ENCODE peak calls at places on chromosomes 6 and 20, in six cellular contexts. I is A549, J is nephron progenitor cell, K is AG04450, A is BJ, Q is pancreas. E is an unnamed sample.

GRCh38 chr6:119334535-119335264 is 14.9 kb downstream of the MAN1A1 start:
- DNase-seq in Q (no peak), A (no peak), J (no peak), K (no peak), I (no peak), E (no peak)

GRCh38 chr20:52242237-52243230 is 51.0 kb upstream of the ZFP64 start:
- DNase-seq in A (no peak), Q (no peak), K (no peak), J (no peak), I (no peak), E (no peak)

GRCh38 chr20:41862476-41862875 is 244.3 kb upstream of the CHD6 start:
- DNase-seq in Q (no peak), I (no peak), J (no peak), A (no peak), K (no peak), E (no peak)

GRCh38 chr6:169993861-169994481 is 242.5 kb downstream of the ERMARD start:
- DNase-seq in K (no peak), A (no peak), J (no peak), Q (no peak), I (no peak), E (no peak)

GRCh38 chr6:88761237-88762031 is 202.0 kb downstream of the RNGTT start:
- DNase-seq in J (no peak), K (no peak), A (no peak), Q (peak; percentile 10), I (peak; percentile 3), E (no peak)

GRCh38 chr6:149225370-149225769 is 92.1 kb upstream of the TAB2 start:
- DNase-seq in Q (no peak), K (no peak), J (no peak), A (no peak), I (no peak), E (no peak)

GRCh38 chr20:62808211-62808865 is 3.7 kb downstream of the OGFR start:
- DNase-seq in J (peak; percentile 89), A (no peak), K (no peak), Q (no peak), I (peak; percentile 65), E (peak; percentile 89)

GRCh38 chr6:130229645-130230044 is 6.9 kb upstream of the SAMD3 start:
- DNase-seq in K (no peak), Q (no peak), A (no peak), I (no peak), J (no peak), E (no peak)

GRCh38 chr6:165647041-165647440 is 16.0 kb downstream of the PDE10A start:
- DNase-seq in J (no peak), I (no peak), Q (no peak), K (no peak), A (no peak), E (no peak)

GRCh38 chr20:51125095-51125494 is 102.2 kb upstream of the KCNG1 start:
- DNase-seq in K (no peak), I (no peak), A (no peak), Q (no peak), J (no peak), E (no peak)

DNA sequence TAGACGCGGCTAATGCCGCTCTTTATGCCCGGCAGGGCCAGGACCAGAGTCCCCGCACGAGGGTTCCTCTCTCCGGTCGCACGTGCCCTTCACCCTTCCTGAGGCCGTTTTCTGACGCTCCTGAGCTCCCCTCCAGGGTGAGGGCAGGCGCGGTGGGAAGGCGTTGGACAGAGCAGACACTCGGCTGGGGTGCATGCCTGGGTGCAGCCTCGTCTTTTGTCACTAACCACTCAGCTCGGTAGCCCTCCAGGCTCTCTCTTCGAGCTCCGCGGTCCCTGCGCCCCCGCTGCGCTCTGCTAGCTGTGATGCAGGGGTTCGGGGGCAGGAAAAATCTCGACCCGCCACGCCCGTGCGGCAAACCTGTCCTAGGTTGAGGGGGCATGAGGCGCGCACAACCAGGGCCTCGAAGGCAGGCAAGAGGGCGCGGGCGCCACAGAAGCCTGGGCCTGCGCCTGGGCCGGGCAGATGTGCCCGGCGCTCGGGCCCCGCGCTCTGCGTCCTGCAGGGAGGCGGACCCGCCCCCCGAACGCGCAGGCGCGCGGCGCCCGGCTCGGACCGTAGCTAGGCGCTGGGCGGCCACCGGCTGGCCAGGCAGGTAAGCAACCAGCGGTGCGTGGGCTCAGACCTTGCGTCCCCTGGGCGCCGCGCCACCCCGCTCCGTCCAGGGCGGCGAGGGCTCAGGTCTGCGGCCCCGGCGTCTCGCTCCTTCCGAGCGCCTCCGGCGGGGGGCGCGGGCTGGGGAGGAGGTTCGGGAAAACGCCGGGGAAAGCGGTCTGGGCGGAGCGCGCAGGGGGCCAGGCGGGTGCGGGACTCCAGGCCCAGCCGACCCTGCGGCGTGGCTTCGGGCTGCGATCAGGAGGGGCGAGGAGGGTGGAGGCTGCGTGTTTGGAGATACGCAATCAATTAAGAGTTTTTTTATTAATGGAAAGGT is at the start of gene L3MBTL1:
- DNase-seq in K (no peak), I (peak; percentile 72), A (no peak), J (peak; percentile 82), Q (peak; percentile 86), E (peak; percentile 89)
- TF ChIP-seq CTCF in K (peak; percentile 3), I (no peak), A (no peak), J (no peak), Q (no peak), E (no peak)

GRCh38 chr20:19249515-19249914 is 37.1 kb downstream of the SLC24A3 start:
- DNase-seq in Q (no peak), A (no peak), I (peak; percentile 23), K (no peak), J (no peak), E (no peak)
- TF ChIP-seq CTCF in Q (no peak), A (no peak), I (peak; percentile 8), K (no peak), J (no peak), E (no peak)

DNA sequence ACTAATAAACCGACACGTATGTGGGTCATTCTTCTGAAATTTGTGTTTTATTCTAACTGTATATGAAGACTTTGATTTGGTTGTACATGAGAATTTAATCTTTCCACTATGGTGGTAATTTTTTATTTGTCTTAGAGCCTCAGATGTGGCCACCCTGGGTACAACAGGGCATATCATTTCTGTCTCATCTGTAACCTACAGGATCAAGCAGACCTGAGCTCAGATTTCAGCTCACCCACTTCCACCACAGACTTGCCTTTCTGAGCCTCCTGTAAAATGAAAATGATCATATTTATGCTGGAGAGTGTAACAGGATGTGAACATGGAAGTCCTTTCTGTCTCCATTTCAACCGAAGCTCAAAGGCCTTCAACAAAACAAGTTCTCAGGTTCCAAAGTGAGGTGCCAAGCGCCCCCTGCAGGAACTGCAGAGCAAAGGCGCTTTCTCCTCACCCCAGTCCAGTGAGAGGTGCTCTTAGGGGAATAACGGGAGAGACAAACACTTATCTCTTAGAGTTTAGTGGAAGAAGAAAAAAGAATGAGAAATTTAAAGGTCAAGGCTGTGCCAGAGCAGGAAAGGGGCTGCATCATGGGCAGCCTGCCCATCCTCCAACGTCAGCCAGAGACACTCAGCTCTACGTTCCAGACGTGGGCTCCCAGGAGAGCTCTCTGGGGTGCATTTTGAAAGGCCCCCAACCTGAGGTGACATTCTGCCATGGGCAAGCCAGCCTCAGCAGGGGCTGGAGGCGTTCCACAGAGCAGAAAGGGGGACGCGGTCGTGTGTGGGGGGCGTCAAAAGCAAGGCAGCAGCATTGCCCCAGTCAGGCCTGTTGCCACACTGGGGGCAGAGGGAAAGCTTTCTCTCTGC is 23.1 kb upstream of the CD24 start:
- DNase-seq in K (peak; percentile 23), I (peak; percentile 66), Q (peak; percentile 73), J (peak; percentile 73), A (no peak), E (peak; percentile 80)
- TF ChIP-seq CTCF in K (peak; percentile 83), I (peak; percentile 71), Q (peak; percentile 80), J (peak; percentile 94), A (peak; percentile 86), E (peak; percentile 88)

GRCh38 chr6:167396659-167397490 is 72.0 kb downstream of the TTLL2 start:
- DNase-seq in K (no peak), J (no peak), A (no peak), Q (no peak), I (no peak), E (no peak)
- TF ChIP-seq CTCF in K (no peak), J (no peak), A (no peak), Q (no peak), I (no peak), E (no peak)

GRCh38 chr20:57426156-57426769 is 35.1 kb downstream of the RBM38 start:
- DNase-seq in Q (peak; percentile 37), A (no peak), I (no peak), K (no peak), J (no peak), E (no peak)

GRCh38 chr20:57427239-57428127 is 36.3 kb downstream of the RBM38 start:
- DNase-seq in I (no peak), Q (peak; percentile 21), A (no peak), J (no peak), K (no peak), E (no peak)

GRCh38 chr20:57426831-57427230 is 35.6 kb downstream of the RBM38 start:
- DNase-seq in Q (peak; percentile 37), J (no peak), I (no peak), A (no peak), K (no peak), E (no peak)

GRCh38 chr20:57429579-57430202 is 38.5 kb downstream of the RBM38 start:
- DNase-seq in I (peak; percentile 44), A (no peak), Q (peak; percentile 2), J (no peak), K (no peak), E (no peak)

GRCh38 chr20:57428611-57429496 is 37.7 kb downstream of the RBM38 start:
- DNase-seq in A (no peak), I (no peak), J (no peak), Q (peak; percentile 54), K (no peak), E (no peak)
- TF ChIP-seq CTCF in A (no peak), I (no peak), J (no peak), Q (no peak), K (no peak), E (no peak)

GRCh38 chr20:15265910-15266309 is 928.5 kb upstream of the FLRT3 start:
- DNase-seq in K (no peak), I (no peak), A (no peak), Q (no peak), J (no peak), E (no peak)
- TF ChIP-seq CTCF in K (no peak), I (no peak), A (no peak), Q (no peak), J (no peak), E (no peak)

DNA sequence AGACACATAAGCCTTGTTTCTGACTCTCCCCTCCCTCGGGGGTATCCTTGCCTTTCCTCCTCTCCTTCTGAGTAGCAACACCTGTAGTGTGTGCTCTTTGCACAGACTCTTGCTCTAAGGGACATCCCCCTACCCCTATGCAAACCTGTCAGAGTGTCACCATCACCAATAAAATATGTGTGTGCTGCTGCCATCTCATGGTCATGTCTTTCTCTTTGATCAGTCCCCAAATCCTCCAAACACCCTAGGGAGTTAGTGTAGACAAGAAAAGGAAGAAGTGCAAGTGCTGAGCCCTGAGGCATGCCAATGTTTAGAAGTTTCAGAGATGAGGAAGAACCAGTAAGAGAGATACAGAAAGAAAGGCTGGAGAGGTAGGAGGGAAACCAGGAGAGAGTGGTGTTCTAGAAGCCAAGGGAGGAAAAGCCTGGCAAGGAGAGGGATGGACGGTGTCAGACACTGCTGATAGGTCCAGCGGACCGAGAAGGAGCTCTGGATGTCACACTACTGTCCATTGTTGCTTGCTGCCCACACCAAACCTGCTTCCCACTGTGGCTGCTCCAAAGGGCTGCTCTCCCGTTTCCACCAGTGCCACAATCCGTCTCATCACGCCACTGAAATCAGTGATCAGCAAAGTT is 16.4 kb downstream of the TRMT6 start:
- DNase-seq in J (no peak), Q (no peak), K (no peak), I (peak; percentile 48), A (no peak), E (peak; percentile 9)
- TF ChIP-seq CTCF in J (no peak), Q (no peak), K (no peak), I (peak; percentile 72), A (no peak), E (no peak)